ENCODE peak calls at places on chromosome 14, in eight cellular contexts. Q is Peyer's patch; O is CD4-positive, alpha-beta T cell; C is Calu3; E is suprapubic skin; M is AG04450; Y is GM20000; T is esophagus muscularis mucosa. P is an unnamed sample.

GRCh38 chr14:91377700-91378652 is 39.6 kb downstream of the CCDC88C start:
- DNase-seq in Q (peak; percentile 75), O (no peak), C (peak; percentile 41), E (no peak), M (no peak), Y (no peak), T (no peak), P (no peak)

GRCh38 chr14:77051101-77051500 is 22.6 kb upstream of the IRF2BPL start:
- DNase-seq in Q (no peak), O (no peak), C (no peak), E (no peak), M (no peak), Y (no peak), T (no peak), P (no peak)

GRCh38 chr14:104334812-104335161 is 196.4 kb downstream of the KIF26A start:
- DNase-seq in Q (no peak), O (no peak), C (no peak), E (no peak), M (no peak), Y (no peak), T (no peak), P (peak; percentile 81)

GRCh38 chr14:99420711-99421110 is 59.9 kb downstream of the SETD3 start:
- DNase-seq in Q (no peak), O (no peak), C (no peak), E (no peak), M (no peak), Y (no peak), T (no peak), P (no peak)

GRCh38 chr14:96053236-96053599 is 14.1 kb downstream of the C14orf132 start:
- DNase-seq in Q (no peak), O (no peak), C (no peak), E (no peak), M (no peak), Y (no peak), T (no peak), P (no peak)

GRCh38 chr14:95998656-95999055 is 40.5 kb upstream of the C14orf132 start:
- DNase-seq in Q (no peak), O (no peak), C (no peak), E (no peak), M (peak; percentile 13), Y (no peak), T (no peak), P (no peak)

GRCh38 chr14:88422036-88422435 is 36.6 kb downstream of the SPATA7 start:
- DNase-seq in Q (no peak), O (no peak), C (no peak), E (no peak), M (no peak), Y (no peak), T (no peak), P (no peak)

GRCh38 chr14:54653764-54654469 is 87.0 kb downstream of the SAMD4A start:
- DNase-seq in Q (no peak), O (no peak), C (no peak), E (peak; percentile 74), M (no peak), Y (no peak), T (no peak), P (no peak)

GRCh38 chr14:71932229-71932951 is at the start of gene RGS6:
- DNase-seq in Q (no peak), O (no peak), C (peak; percentile 70), E (no peak), M (no peak), Y (peak; percentile 80), T (peak; percentile 26), P (no peak)

GRCh38 chr14:49446801-49447200 is 139.4 kb downstream of the RPS29 start:
- DNase-seq in Q (no peak), O (no peak), C (no peak), E (no peak), M (no peak), Y (no peak), T (no peak), P (no peak)

GRCh38 chr14:63276492-63277342 is 42.0 kb downstream of the GPHB5 start:
- DNase-seq in Q (no peak), O (no peak), C (peak; percentile 12), E (no peak), M (peak; percentile 21), Y (peak; percentile 51), T (no peak), P (no peak)

GRCh38 chr14:57863471-57863870 is 2.4 kb downstream of the SLC35F4 start:
- DNase-seq in Q (no peak), O (no peak), C (no peak), E (no peak), M (no peak), Y (no peak), T (no peak), P (no peak)

GRCh38 chr14:67973415-67973814 is 153.8 kb downstream of the RAD51B start:
- DNase-seq in Q (no peak), O (no peak), C (no peak), E (no peak), M (no peak), Y (no peak), T (no peak), P (no peak)

GRCh38 chr14:60819575-60819974 is 85.0 kb downstream of the MNAT1 start:
- DNase-seq in Q (no peak), O (no peak), C (no peak), E (no peak), M (no peak), Y (no peak), T (no peak), P (no peak)

GRCh38 chr14:60311417-60311816 is 62.4 kb downstream of the PPM1A start:
- DNase-seq in Q (no peak), O (no peak), C (no peak), E (no peak), M (no peak), Y (no peak), T (no peak), P (no peak)

GRCh38 chr14:96574633-96575191 is 72.5 kb downstream of the PAPOLA start:
- DNase-seq in Q (no peak), O (no peak), C (no peak), E (no peak), M (peak; percentile 52), Y (no peak), T (no peak), P (no peak)

GRCh38 chr14:68140111-68140741 is 320.6 kb downstream of the RAD51B start:
- DNase-seq in Q (peak; percentile 58), O (no peak), C (peak; percentile 72), E (peak; percentile 70), M (peak; percentile 96), Y (no peak), T (no peak), P (peak; percentile 85)

GRCh38 chr14:103001226-103001625 is 56.1 kb downstream of the CDC42BPB start:
- DNase-seq in Q (no peak), O (no peak), C (no peak), E (no peak), M (no peak), Y (no peak), T (no peak), P (no peak)

GRCh38 chr14:76355771-76356170 is 20.2 kb upstream of the ESRRB start:
- DNase-seq in Q (no peak), O (no peak), C (no peak), E (no peak), M (no peak), Y (no peak), T (no peak), P (no peak)

GRCh38 chr14:62076825-62077660 is 314.8 kb downstream of the SNAPC1 start:
- DNase-seq in Q (no peak), O (no peak), C (no peak), E (no peak), M (no peak), Y (no peak), T (no peak), P (no peak)

GRCh38 chr14:93035917-93036651 is 79.6 kb downstream of the ITPK1 start:
- DNase-seq in Q (no peak), O (no peak), C (peak; percentile 81), E (no peak), M (no peak), Y (no peak), T (no peak), P (no peak)

GRCh38 chr14:81206115-81206514 is 14.6 kb downstream of the GTF2A1 start:
- DNase-seq in Q (no peak), O (no peak), C (no peak), E (no peak), M (no peak), Y (no peak), T (no peak), P (no peak)

GRCh38 chr14:102352213-102352612 is 10.5 kb downstream of the CINP start:
- DNase-seq in Q (no peak), O (no peak), C (no peak), E (no peak), M (no peak), Y (no peak), T (no peak), P (no peak)

GRCh38 chr14:22122227-22123187 is 448.9 kb upstream of the OR4E1 start:
- DNase-seq in Q (no peak), O (no peak), C (peak; percentile 27), E (no peak), M (no peak), Y (no peak), T (no peak), P (no peak)
- TF ChIP-seq CTCF in Q (peak; percentile 9), O (no peak), C (no peak), E (no peak), M (peak; percentile 41), Y (peak; percentile 9), T (no peak), P (peak; percentile 25)

GRCh38 chr14:73662439-73663056 is 17.8 kb downstream of the DNAL1 start:
- DNase-seq in Q (no peak), O (no peak), C (peak; percentile 65), E (peak; percentile 64), M (peak; percentile 61), Y (no peak), T (no peak), P (no peak)
- TF ChIP-seq CTCF in Q (peak; percentile 10), O (no peak), C (peak; percentile 30), E (peak; percentile 29), M (peak; percentile 71), Y (no peak), T (peak; percentile 43), P (peak; percentile 43)

GRCh38 chr14:24394275-24394674 is 4.5 kb upstream of the NYNRIN start:
- DNase-seq in Q (no peak), O (no peak), C (no peak), E (no peak), M (no peak), Y (no peak), T (no peak), P (no peak)
- TF ChIP-seq CTCF in Q (no peak), O (no peak), C (no peak), E (no peak), M (no peak), Y (no peak), T (no peak), P (peak; percentile 17)

DNA sequence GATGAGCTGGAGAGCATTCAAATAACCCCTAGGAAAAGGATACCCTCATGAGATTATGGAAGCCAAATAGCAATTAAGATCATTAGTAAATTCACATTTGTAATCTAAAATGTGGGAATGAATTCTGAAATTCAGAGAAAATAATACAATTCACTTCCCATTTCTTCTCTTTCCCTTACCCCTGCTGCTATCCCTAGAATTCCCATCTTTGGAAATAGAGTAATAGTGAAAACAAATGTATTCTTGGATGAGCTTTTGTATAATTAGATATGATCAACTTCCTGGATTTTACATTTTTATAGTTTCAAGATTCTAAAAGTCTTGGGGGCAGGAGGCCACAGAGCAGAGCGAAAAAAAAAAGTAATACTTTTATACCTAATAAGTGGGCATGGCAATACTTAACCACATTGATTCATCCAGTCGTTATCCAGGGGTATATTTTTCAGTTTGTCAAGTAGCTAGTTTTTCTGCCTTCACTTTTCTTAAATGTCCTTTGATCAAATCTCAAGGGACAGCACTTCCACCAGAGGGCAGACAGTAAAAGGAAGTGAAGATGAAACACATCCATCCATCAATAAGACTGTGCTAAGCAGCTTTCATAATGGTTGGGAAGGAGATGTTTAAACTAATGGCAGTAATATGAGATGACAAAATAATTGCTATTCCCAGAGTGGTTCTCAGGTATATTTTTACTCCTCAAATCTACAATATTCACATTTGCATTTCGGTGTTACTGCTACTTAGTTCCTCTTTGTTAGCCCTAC is 401.3 kb downstream of the DIO2 start:
- DNase-seq in Q (no peak), O (no peak), C (peak; percentile 30), E (no peak), M (no peak), Y (no peak), T (no peak), P (no peak)
- TF ChIP-seq CTCF in Q (no peak), O (no peak), C (peak; percentile 31), E (no peak), M (peak; percentile 28), Y (no peak), T (no peak), P (peak; percentile 35)